ENCODE peak calls at places on chromosomes 3 and 15, in ten cellular contexts. W is astrocyte, N is endothelial cell of umbilical vein, Q is OCI-LY7, P is mammary epithelial cell, Y is SK-N-SH, R is PC-9, U is DND-41, D is neural progenitor cell, G is mesendoderm. L is an unnamed sample. For H3K4me1, the result is how much of the 10 kb centered on the place peaks cover.

GRCh38 chr3:42732829-42733459 is 30.3 kb upstream of the HHATL start:
- DNase-seq in W (no peak), N (no peak), Q (no peak), P (no peak), Y (no peak), R (no peak), U (no peak), D (no peak), G (peak), L (peak)

GRCh38 chr3:183094711-183095110 is 4.6 kb downstream of the MCCC1 start:
- DNase-seq in W (no peak), N (no peak), Q (no peak), P (peak), Y (no peak), R (no peak), U (no peak), D (no peak), G (no peak), L (peak)

GRCh38 chr3:37984051-37984450 is 6.5 kb upstream of the VILL start:
- DNase-seq in W (no peak), N (no peak), Q (no peak), P (peak), Y (no peak), R (no peak), U (no peak), D (no peak), G (no peak), L (no peak)

GRCh38 chr15:73295630-73296286 is 73.0 kb downstream of the HCN4 start:
- DNase-seq in W (no peak), N (no peak), Q (no peak), P (peak), Y (no peak), R (no peak), U (no peak), D (no peak), G (no peak), L (no peak)

GRCh38 chr15:76159282-76159681 is 99.5 kb downstream of the TMEM266 start:
- DNase-seq in W (no peak), N (no peak), Q (no peak), P (no peak), Y (no peak), R (no peak), U (no peak), D (no peak), G (no peak), L (no peak)

GRCh38 chr3:98557324-98558010 is 25.7 kb downstream of the GPR15 start:
- DNase-seq in W (no peak), N (no peak), Q (no peak), P (peak), Y (no peak), R (no peak), U (no peak), D (no peak), G (no peak), L (no peak)

GRCh38 chr3:73448761-73449290 is 175.9 kb downstream of the PDZRN3 start:
- DNase-seq in W (no peak), N (no peak), Q (peak), P (no peak), Y (no peak), R (no peak), U (no peak), D (no peak), G (no peak), L (no peak)

GRCh38 chr3:101778385-101779046 is 495 bp upstream of the NXPE3 start:
- DNase-seq in W (no peak), N (no peak), Q (peak), P (no peak), Y (no peak), R (no peak), U (no peak), D (no peak), G (no peak), L (no peak)

GRCh38 chr15:101092867-101093202 is 159.0 kb downstream of the CHSY1 start:
- DNase-seq in W (no peak), N (no peak), Q (no peak), P (no peak), Y (no peak), R (no peak), U (no peak), D (no peak), G (no peak), L (no peak)

GRCh38 chr3:4684117-4684516 is 191.0 kb downstream of the ITPR1 start:
- DNase-seq in W (no peak), N (no peak), Q (no peak), P (no peak), Y (no peak), R (no peak), U (no peak), D (no peak), G (no peak), L (no peak)

GRCh38 chr15:66901336-66902100 is 163.9 kb upstream of the SMAD3 start:
- DNase-seq in W (peak), N (peak), Q (no peak), P (no peak), Y (no peak), R (no peak), U (no peak), D (no peak), G (peak), L (peak)

GRCh38 chr15:27989838-27990237 is 109.3 kb downstream of the OCA2 start:
- DNase-seq in W (no peak), N (no peak), Q (no peak), P (no peak), Y (peak), R (no peak), U (no peak), D (no peak), G (no peak), L (no peak)

GRCh38 chr15:33215941-33216872 is 21.7 kb upstream of the FMN1 start:
- DNase-seq in W (no peak), N (peak), Q (peak), P (peak), Y (no peak), R (peak), U (no peak), D (peak), G (peak), L (peak)

GRCh38 chr3:99875573-99875924 is 57.9 kb downstream of the CMSS1 start:
- DNase-seq in W (no peak), N (peak), Q (no peak), P (peak), Y (peak), R (peak), U (no peak), D (peak), G (no peak), L (no peak)

GRCh38 chr3:8964436-8965370 is 1.4 kb upstream of the RAD18 start:
- DNase-seq in W (peak), N (peak), Q (no peak), P (peak), Y (no peak), R (peak), U (no peak), D (no peak), G (peak), L (peak)

GRCh38 chr15:61584410-61584809 is 355.3 kb upstream of the RORA start:
- DNase-seq in W (no peak), N (peak), Q (no peak), P (peak), Y (no peak), R (no peak), U (peak), D (peak), G (no peak), L (peak)

GRCh38 chr3:12175844-12176453 is 17.2 kb upstream of the TIMP4 start:
- DNase-seq in W (no peak), N (peak), Q (peak), P (no peak), Y (peak), R (no peak), U (peak), D (peak), G (peak), L (peak)

GRCh38 chr3:1535361-1535760 is 442.5 kb downstream of the CNTN6 start:
- DNase-seq in W (no peak), N (no peak), Q (no peak), P (no peak), Y (no peak), R (no peak), U (no peak), D (no peak), G (no peak), L (no peak)

GRCh38 chr3:20056727-20057611 is 16.7 kb downstream of the KAT2B start:
- DNase-seq in W (peak), N (peak), Q (no peak), P (peak), Y (no peak), R (peak), U (no peak), D (no peak), G (no peak), L (peak)

GRCh38 chr3:182692685-182693084 is 100.6 kb upstream of the ATP11B start:
- DNase-seq in W (no peak), N (no peak), Q (no peak), P (no peak), Y (no peak), R (no peak), U (no peak), D (no peak), G (no peak), L (no peak)

GRCh38 chr3:45555666-45556065 is 38.9 kb upstream of the LIMD1 start:
- DNase-seq in W (no peak), N (no peak), Q (no peak), P (no peak), Y (no peak), R (no peak), U (no peak), D (no peak), G (no peak), L (no peak)

GRCh38 chr15:69847625-69848024 is 250.1 kb downstream of the TLE3 start:
- DNase-seq in W (no peak), N (no peak), Q (no peak), P (no peak), Y (no peak), R (no peak), U (no peak), D (no peak), G (no peak), L (no peak)

GRCh38 chr3:33629219-33629618 is 88.8 kb downstream of the CLASP2 start:
- DNase-seq in W (no peak), N (no peak), Q (no peak), P (no peak), Y (no peak), R (no peak), U (no peak), D (no peak), G (no peak), L (no peak)

GRCh38 chr3:69784854-69785523 is 45.7 kb downstream of the MITF start:
- DNase-seq in W (peak), N (peak), Q (no peak), P (peak), Y (peak), R (no peak), U (no peak), D (no peak), G (no peak), L (no peak)

GRCh38 chr15:48596415-48596814 is 49.1 kb downstream of the FBN1 start:
- DNase-seq in W (no peak), N (no peak), Q (no peak), P (no peak), Y (no peak), R (no peak), U (no peak), D (no peak), G (no peak), L (no peak)

GRCh38 chr3:71111784-71112440 is 471.6 kb downstream of the FOXP1 start:
- DNase-seq in W (peak), N (peak), Q (no peak), P (peak), Y (no peak), R (peak), U (no peak), D (no peak), G (no peak), L (peak)

GRCh38 chr15:65175511-65175910 is 9.6 kb downstream of the CLPX start:
- DNase-seq in W (no peak), N (no peak), Q (no peak), P (no peak), Y (no peak), R (no peak), U (no peak), D (no peak), G (no peak), L (no peak)

GRCh38 chr15:92812271-92812670 is 87.9 kb upstream of the CHD2 start:
- DNase-seq in W (no peak), N (no peak), Q (no peak), P (peak), Y (no peak), R (no peak), U (no peak), D (no peak), G (no peak), L (no peak)

GRCh38 chr3:194404365-194405140 is 5.5 kb upstream of the GP5 start:
- DNase-seq in W (peak), N (peak), Q (peak), P (peak), Y (no peak), R (peak), U (peak), D (peak), G (no peak), L (peak)

GRCh38 chr15:91909111-91909510 is 55.6 kb downstream of the SLCO3A1 start:
- DNase-seq in W (no peak), N (no peak), Q (no peak), P (no peak), Y (no peak), R (no peak), U (no peak), D (no peak), G (no peak), L (no peak)

GRCh38 chr15:60124460-60125070 is 120.5 kb downstream of the FOXB1 start:
- DNase-seq in W (no peak), N (no peak), Q (peak), P (no peak), Y (no peak), R (no peak), U (no peak), D (no peak), G (no peak), L (no peak)

GRCh38 chr15:58331903-58332675 is 99.7 kb upstream of the LIPC start:
- DNase-seq in W (peak), N (peak), Q (peak), P (peak), Y (peak), R (peak), U (peak), D (peak), G (peak), L (peak)

GRCh38 chr15:58330468-58330793 is 101.4 kb upstream of the LIPC start:
- DNase-seq in W (no peak), N (no peak), Q (no peak), P (no peak), Y (no peak), R (no peak), U (no peak), D (no peak), G (no peak), L (no peak)

GRCh38 chr15:58331562-58331902 is 100.3 kb upstream of the LIPC start:
- DNase-seq in W (no peak), N (no peak), Q (no peak), P (no peak), Y (no peak), R (peak), U (no peak), D (no peak), G (no peak), L (no peak)

GRCh38 chr15:58329781-58330467 is 101.9 kb upstream of the LIPC start:
- DNase-seq in W (no peak), N (no peak), Q (no peak), P (no peak), Y (no peak), R (peak), U (no peak), D (no peak), G (peak), L (peak)

DNA sequence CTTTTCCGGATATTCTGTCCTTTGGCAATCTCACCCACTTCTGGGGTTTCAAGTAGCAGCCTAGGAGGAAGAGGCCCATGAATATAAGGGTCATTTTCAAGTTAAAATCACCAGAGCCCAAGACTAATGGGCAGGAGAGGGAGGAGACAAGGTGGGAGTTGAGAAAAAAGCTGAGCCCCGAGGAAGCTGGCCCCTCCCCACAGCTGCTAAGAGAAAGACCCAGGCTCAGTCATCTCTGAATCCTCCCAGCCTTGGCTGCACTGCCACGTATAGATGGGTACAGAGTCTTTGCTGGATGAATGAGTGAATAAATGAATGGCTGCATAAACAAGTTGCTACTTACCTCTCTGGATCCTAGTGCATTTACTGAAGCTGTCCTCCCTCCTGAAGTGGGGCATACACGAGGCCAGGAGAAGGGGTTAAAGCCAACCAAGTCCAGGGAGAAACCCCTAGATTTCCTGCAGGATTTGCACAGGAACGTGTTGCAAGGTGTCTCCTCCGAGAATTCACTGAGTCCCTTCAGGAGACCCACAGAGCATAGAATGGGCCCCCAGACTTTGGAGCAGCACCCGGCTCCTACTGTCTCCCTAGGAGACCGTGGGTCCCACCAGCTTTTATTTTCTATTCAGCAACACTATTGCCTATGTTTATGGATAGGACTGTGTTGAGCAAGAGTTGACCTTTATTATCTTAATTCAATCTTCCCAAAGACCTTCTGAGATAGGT is 100.8 kb upstream of the LIPC start:
- DNase-seq in W (no peak), N (no peak), Q (peak), P (no peak), Y (no peak), R (no peak), U (peak), D (no peak), G (peak), L (no peak)
- H3K4me2 ChIP-seq in W (peak), N (no peak), Q (peak), P (peak), Y (peak), R (peak), U (peak), D (peak), G (no peak), L (peak)

GRCh38 chr3:155426524-155427230 is 133.2 kb upstream of the STRIT1 start:
- DNase-seq in W (peak), N (no peak), Q (no peak), P (peak), Y (no peak), R (no peak), U (no peak), D (no peak), G (no peak), L (no peak)
- H3K4me1 ChIP-seq in W (under half), N (under half), Q (under half), P (under half), Y (under half), R (under half), U (under half), D (under half), G (under half), L (under half)

DNA sequence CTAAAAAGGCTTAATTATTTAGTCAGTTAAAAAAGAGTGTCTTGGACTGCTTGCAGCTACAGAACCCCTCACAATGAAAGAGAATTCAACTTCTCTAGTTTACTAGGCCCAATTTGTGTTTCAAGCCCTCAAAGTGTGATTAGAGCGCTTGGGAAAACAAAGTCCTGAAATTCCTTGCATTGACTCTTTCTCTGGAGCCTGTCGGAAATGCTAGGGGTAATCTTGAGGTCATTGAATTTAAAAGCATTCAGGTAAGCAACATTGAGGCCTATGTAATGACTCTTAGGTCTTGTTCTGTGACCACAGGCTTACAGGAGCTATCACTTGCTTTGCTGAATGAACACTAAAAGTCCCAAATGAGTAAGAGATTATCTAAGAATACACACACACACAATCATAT is 186.0 kb downstream of the NLGN1 start:
- DNase-seq in W (no peak), N (peak), Q (no peak), P (no peak), Y (no peak), R (no peak), U (no peak), D (peak), G (peak), L (no peak)
- H3K4me2 ChIP-seq in W (no peak), N (no peak), Q (no peak), P (no peak), Y (no peak), R (no peak), U (no peak), D (peak), G (no peak), L (no peak)

GRCh38 chr3:25719321-25719720 is 54.6 kb upstream of the TOP2B start:
- DNase-seq in W (no peak), N (no peak), Q (no peak), P (no peak), Y (no peak), R (no peak), U (no peak), D (no peak), G (no peak), L (no peak)
- H3K4me1 ChIP-seq in W (under half), N (under half), Q (under half), P (under half), Y (under half), R (under half), U (under half), D (under half), G (under half), L (under half)